ENCODE peak calls at places on chromosome 7, in four cellular contexts. I, B, C and M are unnamed samples.

GRCh38 chr7:157657741-157658740 is 321.2 kb downstream of the DNAJB6 start:
- DNase-seq in I (no peak), B (no peak), C (no peak), M (no peak)

GRCh38 chr7:127874049-127874636 is 157.1 kb downstream of the LRRC4 start:
- DNase-seq in I (no peak), B (no peak), C (no peak), M (no peak)

GRCh38 chr7:44581426-44581906 is 565 bp downstream of the TMED4 start:
- DNase-seq in I (no peak), C (peak), B (no peak), M (no peak)

GRCh38 chr7:42940985-42941847 is 9.0 kb downstream of the MRPL32 start:
- DNase-seq in I (peak), B (peak), C (peak), M (peak)

GRCh38 chr7:30647589-30647988 is 34.7 kb downstream of the CRHR2 start:
- DNase-seq in C (no peak), B (no peak), I (no peak), M (no peak)

GRCh38 chr7:98963305-98963704 is 85.0 kb downstream of the TRRAP start:
- DNase-seq in B (no peak), I (no peak), C (no peak), M (no peak)

GRCh38 chr7:39554583-39555140 is 11.5 kb upstream of the YAE1 start:
- DNase-seq in B (no peak), I (no peak), C (peak), M (no peak)

GRCh38 chr7:132001166-132001565 is 444.7 kb upstream of the PODXL start:
- DNase-seq in B (no peak), I (no peak), C (no peak), M (no peak)

GRCh38 chr7:23291957-23292560 is 7.1 kb upstream of the MALSU1 start:
- DNase-seq in C (no peak), I (no peak), B (no peak), M (no peak)

GRCh38 chr7:40885503-40885902 is 750.7 kb downstream of the SUGCT start:
- DNase-seq in C (peak), I (peak), B (no peak), M (no peak)

GRCh38 chr7:130131191-130131834 is 61.0 kb downstream of the KLHDC10 start:
- DNase-seq in B (no peak), C (no peak), I (no peak), M (no peak)

GRCh38 chr7:98085674-98086073 is 21.0 kb upstream of the LMTK2 start:
- DNase-seq in B (no peak), C (no peak), I (peak), M (no peak)

GRCh38 chr7:101507791-101508252 is 121.3 kb downstream of the MYL10 start:
- DNase-seq in B (no peak), I (peak), C (peak), M (peak)

GRCh38 chr7:48424731-48425130 is 253.5 kb downstream of the ABCA13 start:
- DNase-seq in C (peak), I (peak), B (no peak), M (no peak)

GRCh38 chr7:132577206-132578049 is 1.2 kb upstream of the PLXNA4 start:
- DNase-seq in I (peak), C (peak), B (no peak), M (no peak)

GRCh38 chr7:26618898-26619297 is 245.5 kb downstream of the SKAP2 start:
- DNase-seq in B (no peak), I (no peak), C (no peak), M (no peak)

GRCh38 chr7:98280791-98281756 is at the start of gene BRI3:
- DNase-seq in C (peak), B (peak), I (peak), M (no peak)

GRCh38 chr7:101402081-101402779 is 39.6 kb downstream of the COL26A1 start:
- DNase-seq in B (no peak), I (peak), C (peak), M (peak)

GRCh38 chr7:45082031-45082830 is 6.5 kb downstream of the NACAD start:
- DNase-seq in I (no peak), B (no peak), C (peak), M (no peak)

GRCh38 chr7:134547738-134548054 is 1.2 kb upstream of the AKR1B15 start:
- DNase-seq in B (peak), I (peak), C (peak), M (no peak)

GRCh38 chr7:107232568-107233090 is 63.8 kb downstream of the HBP1 start:
- DNase-seq in B (no peak), C (peak), I (peak), M (no peak)

GRCh38 chr7:24902276-24902675 is 77.7 kb downstream of the OSBPL3 start:
- DNase-seq in I (no peak), B (no peak), C (no peak), M (no peak)

GRCh38 chr7:99648843-99649242 is 31.0 kb downstream of the CYP3A5 start:
- DNase-seq in I (no peak), B (no peak), C (no peak), M (no peak)

GRCh38 chr7:150421831-150422230 is 28.6 kb upstream of the GIMAP8 start:
- DNase-seq in I (no peak), C (no peak), B (no peak), M (no peak)

GRCh38 chr7:150420242-150420641 is 30.2 kb upstream of the GIMAP8 start:
- DNase-seq in C (no peak), I (no peak), B (no peak), M (no peak)

GRCh38 chr7:150417239-150417638 is 33.2 kb upstream of the GIMAP8 start:
- DNase-seq in C (no peak), B (no peak), I (no peak), M (no peak)

GRCh38 chr7:150417863-150418262 is 32.6 kb upstream of the GIMAP8 start:
- DNase-seq in I (no peak), B (no peak), C (no peak), M (no peak)

GRCh38 chr7:150420987-150421674 is 29.3 kb upstream of the GIMAP8 start:
- DNase-seq in I (peak), C (peak), B (no peak), M (peak)
- H3K9ac ChIP-seq in I (no peak), C (no peak), B (no peak), M (no peak)

DNA sequence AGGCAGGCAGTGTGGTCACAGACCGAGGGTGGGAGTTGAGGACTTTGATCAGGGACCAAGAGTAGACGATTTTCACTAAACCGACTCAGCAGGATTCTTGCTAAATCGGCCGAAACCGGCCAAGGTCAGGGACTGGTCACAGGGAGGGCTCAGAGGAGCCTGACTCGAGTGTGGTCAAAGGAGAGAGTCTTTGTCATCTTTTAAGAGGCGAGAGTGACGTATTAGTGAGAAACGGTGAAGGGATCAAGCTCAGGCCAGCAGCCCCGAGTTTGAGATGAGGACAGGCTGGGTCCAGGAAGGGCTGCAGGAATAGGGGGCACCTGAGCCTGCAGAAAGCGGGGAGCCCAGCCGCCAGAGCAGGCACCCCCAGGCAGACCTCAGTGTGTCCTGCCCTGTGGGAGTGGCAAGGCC is 41.6 kb upstream of the FAM20C start:
- DNase-seq in C (peak), I (no peak), B (no peak), M (no peak)
- H3K9ac ChIP-seq in C (no peak), I (no peak), B (no peak), M (no peak)

DNA sequence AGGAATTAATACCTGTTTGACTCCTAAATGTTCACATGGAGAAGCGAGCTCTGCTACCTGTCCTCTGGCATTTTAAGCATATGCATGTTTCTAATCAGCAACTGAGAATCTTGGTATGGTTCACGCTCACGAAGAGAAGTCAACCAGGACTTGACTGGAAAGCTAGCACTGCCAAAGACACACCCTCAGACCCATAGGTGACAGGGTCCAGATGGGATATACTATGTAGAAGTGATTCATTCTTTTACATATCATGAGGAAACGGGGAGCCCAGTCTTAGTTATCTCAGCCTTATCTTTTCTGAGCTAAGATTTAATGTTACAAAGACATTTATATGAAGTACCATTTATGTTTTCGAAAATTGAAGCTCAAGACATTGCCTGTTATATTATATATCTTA is 313.0 kb downstream of the DOCK4 start:
- DNase-seq in I (no peak), B (no peak), C (no peak), M (no peak)
- H3K9ac ChIP-seq in I (no peak), B (no peak), C (no peak), M (no peak)

GRCh38 chr7:770786-771185 is 43.7 kb upstream of the PRKAR1B start:
- DNase-seq in B (no peak), C (no peak), I (no peak), M (no peak)

GRCh38 chr7:767941-768729 is 41.1 kb upstream of the PRKAR1B start:
- DNase-seq in I (no peak), C (peak), B (no peak), M (no peak)

GRCh38 chr7:767580-767940 is 40.5 kb upstream of the PRKAR1B start:
- DNase-seq in B (no peak), I (no peak), C (no peak), M (no peak)

GRCh38 chr7:770336-770735 is 43.3 kb upstream of the PRKAR1B start:
- DNase-seq in B (no peak), I (no peak), C (no peak), M (no peak)

GRCh38 chr7:768881-769504 is 41.9 kb upstream of the PRKAR1B start:
- DNase-seq in I (no peak), C (no peak), B (no peak), M (no peak)
- H3K9ac ChIP-seq in I (no peak), C (no peak), B (no peak), M (no peak)

DNA sequence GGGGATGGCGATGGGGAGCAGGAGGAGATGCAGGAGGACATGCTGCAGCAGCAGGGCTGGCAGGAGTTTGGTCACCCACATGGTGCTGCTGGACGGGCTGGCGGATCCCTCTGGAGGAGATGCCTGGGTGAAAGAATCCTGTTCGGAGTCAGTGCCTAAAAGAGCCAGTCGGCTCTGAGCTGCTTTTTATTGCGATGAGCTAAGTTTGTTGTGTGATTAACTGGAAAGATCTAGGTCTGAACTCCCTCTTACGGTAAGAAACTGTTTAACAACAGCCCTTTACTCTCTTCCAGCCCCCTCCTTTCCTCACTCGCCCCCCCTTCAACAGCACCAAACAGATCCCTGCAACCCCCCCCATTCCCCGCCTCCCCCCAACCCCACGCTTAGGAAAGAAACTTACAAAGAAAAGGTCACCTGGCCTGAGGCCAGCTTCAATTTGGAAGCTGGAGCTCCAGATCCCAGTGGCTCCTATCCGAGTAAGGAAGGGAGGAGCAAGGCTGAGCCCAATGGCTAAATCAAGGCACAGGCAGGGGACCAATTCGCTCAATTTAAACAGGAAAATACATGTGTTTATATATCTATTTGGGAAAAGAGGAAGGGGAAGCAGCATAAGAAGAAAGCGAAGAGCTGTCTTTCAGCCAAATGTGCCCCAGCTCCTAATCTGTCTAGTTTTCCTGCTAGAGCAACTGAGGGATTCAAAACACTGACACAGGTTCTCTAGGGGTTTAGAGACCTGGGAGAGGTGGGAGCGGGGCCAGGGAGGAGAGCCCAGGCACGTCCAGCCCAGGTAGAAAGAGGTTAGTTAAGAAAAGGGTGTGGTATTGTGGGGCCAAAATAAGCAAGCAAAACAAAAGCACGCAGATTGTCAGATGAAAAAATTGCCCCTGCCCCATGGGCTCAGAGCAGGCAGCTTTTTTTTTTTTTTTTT is at the start of gene HGF:
- DNase-seq in C (peak), B (no peak), I (peak), M (no peak)
- H3K9ac ChIP-seq in C (peak), B (peak), I (no peak), M (no peak)

DNA sequence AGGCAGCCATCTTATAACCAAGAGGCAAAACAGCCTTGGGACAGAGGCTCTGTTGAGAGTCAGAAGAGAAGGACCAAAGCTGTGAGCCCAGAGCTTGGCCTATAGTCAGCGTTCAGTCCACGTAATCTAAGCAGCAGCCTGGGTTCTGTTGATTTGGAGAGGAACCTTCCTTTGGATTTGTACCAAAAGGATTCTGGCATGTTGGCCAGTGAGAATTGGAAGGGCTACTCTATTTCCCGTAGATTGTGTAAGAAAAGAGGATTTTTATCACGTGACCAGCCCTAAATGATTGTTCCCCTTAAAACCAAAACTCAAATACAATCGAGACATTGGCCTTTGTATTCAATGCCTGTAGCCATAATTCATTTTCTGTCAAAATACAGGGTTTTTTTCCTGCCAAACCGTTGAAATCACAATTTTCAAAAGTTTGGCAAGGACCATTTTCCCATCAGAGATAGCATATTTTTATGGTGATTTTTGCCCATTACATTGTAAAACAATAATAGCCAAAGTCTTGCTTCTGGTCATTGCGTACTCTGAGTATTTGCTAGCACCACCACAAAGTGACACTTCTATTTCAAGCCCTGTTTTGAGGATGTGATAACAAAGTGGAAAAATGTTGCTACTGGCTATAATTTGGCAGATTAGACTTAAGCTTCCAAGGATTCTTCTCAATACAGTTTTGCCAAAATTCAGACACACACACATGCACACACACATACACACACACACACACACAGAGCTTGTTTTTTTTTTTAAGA is 23.1 kb upstream of the BMPER start:
- DNase-seq in I (no peak), C (peak), B (no peak), M (no peak)
- H3K9ac ChIP-seq in I (no peak), C (no peak), B (no peak), M (no peak)

GRCh38 chr7:150341263-150342118 is at the start of gene RARRES2:
- DNase-seq in C (peak), I (no peak), B (no peak), M (no peak)

GRCh38 chr7:150340024-150340749 is 1.2 kb downstream of the RARRES2 start:
- DNase-seq in C (peak), I (no peak), B (no peak), M (no peak)

GRCh38 chr7:150339369-150339768 is 2.1 kb downstream of the RARRES2 start:
- DNase-seq in B (no peak), C (peak), I (no peak), M (no peak)

GRCh38 chr7:150342119-150342405 is 633 bp upstream of the RARRES2 start:
- DNase-seq in B (no peak), C (no peak), I (no peak), M (no peak)

DNA sequence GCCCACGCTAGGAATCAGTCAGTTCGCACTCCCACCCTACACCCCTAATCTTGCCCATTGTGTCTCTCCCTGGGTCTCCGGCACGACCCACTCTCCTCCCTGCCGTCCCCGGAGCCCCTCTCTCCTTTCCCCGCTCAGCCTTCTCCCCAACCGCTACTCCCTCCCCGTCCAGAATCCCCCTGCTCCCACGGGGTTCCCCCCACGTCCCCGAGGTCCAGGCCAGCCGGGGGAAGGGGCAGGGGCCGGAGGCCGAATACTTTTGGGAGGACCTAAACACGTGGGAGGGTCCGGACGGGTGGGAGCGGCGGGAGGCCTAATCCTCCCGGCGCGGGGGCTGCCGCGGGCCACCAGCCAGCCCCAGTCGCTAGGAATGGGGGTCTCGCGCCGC is 560 bp downstream of the RARRES2 start:
- DNase-seq in I (no peak), C (no peak), B (no peak), M (no peak)
- H3K9ac ChIP-seq in I (no peak), C (peak), B (no peak), M (no peak)

GRCh38 chr7:12761691-12762090 is 74.3 kb downstream of the ARL4A start:
- DNase-seq in I (no peak), C (no peak), B (no peak), M (no peak)

GRCh38 chr7:12766416-12766815 is 79.0 kb downstream of the ARL4A start:
- DNase-seq in C (no peak), I (no peak), B (no peak), M (no peak)

GRCh38 chr7:12764355-12765000 is 77.0 kb downstream of the ARL4A start:
- DNase-seq in B (no peak), I (no peak), C (peak), M (no peak)

GRCh38 chr7:12768948-12769347 is 81.5 kb downstream of the ARL4A start:
- DNase-seq in I (no peak), C (peak), B (no peak), M (no peak)

GRCh38 chr7:12765431-12766100 is 78.1 kb downstream of the ARL4A start:
- DNase-seq in C (peak), B (no peak), I (no peak), M (no peak)
- H3K9ac ChIP-seq in C (no peak), B (no peak), I (no peak), M (no peak)

GRCh38 chr7:158973941-158974785 is 117.8 kb downstream of the DYNC2I1 start:
- DNase-seq in B (no peak), I (no peak), C (no peak), M (no peak)

GRCh38 chr7:158976849-158977593 is 120.7 kb downstream of the DYNC2I1 start:
- DNase-seq in B (peak), I (peak), C (peak), M (peak)

GRCh38 chr7:158979023-158979529 is 122.7 kb downstream of the DYNC2I1 start:
- DNase-seq in C (no peak), I (no peak), B (no peak), M (no peak)

GRCh38 chr7:158975526-158976467 is 119.4 kb downstream of the DYNC2I1 start:
- DNase-seq in B (no peak), I (peak), C (no peak), M (peak)

DNA sequence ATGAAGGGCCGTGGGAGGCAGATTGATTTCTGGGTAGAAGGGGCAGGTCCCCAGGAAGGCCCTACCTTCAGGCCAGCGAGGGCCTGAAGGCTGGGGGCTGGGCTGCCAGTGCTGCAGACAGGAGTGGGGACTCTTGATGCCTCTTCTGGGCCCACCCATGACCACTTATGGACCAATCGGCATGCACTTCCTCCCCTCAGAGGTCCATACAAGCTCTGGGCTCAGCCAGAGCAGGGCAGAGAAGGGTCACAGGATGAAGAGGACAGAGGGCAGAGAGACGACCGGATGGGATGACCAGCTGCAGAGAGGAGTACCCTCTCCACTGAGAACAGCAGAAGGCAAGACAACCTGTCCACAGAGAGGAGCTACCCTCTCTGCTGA is 120.1 kb downstream of the DYNC2I1 start:
- DNase-seq in C (no peak), B (peak), I (no peak), M (no peak)
- H3K9ac ChIP-seq in C (no peak), B (peak), I (no peak), M (no peak)

GRCh38 chr7:113816639-113817038 is 102.2 kb downstream of the PPP1R3A start:
- DNase-seq in C (peak), B (no peak), I (no peak), M (no peak)
- H3K9ac ChIP-seq in C (no peak), B (no peak), I (no peak), M (no peak)